ENCODE peak calls at places on chromosomes 6 and 20, in five cellular contexts. F is tibial artery; B is GM23338; Z is stimulated activated CD4-positive, alpha-beta T cell treated with anti-CD3 and anti-CD28 coated beads, Interleukin-1b, Interleukin-23, amount 100 ng/mL, for 4 hours; K is HT1080. Y is an unnamed sample.
A peak's percentile ranks its signal among the peaks of the same experiment; 100 is the strongest.

GRCh38 chr6:152993431-152993830 is 9.1 kb downstream of the MTRF1L start:
- DNase-seq in K (no peak), F (no peak), Z (no peak), B (peak; percentile 54), Y (no peak)

GRCh38 chr6:5619249-5619648 is 357.9 kb downstream of the FARS2 start:
- DNase-seq in Z (no peak), F (no peak), B (no peak), K (no peak), Y (no peak)

GRCh38 chr6:42901538-42901957 is 14.3 kb upstream of the PTCRA start:
- DNase-seq in Z (peak; percentile 35), K (peak; percentile 71), F (peak; percentile 69), B (peak; percentile 94), Y (peak; percentile 80)

GRCh38 chr6:169723991-169724553 is at the start of gene PHF10:
- DNase-seq in Z (peak; percentile 44), F (peak; percentile 21), B (peak; percentile 61), K (no peak), Y (no peak)

GRCh38 chr20:9442858-9443257 is 71.5 kb upstream of the LAMP5 start:
- DNase-seq in B (no peak), Z (no peak), F (no peak), K (no peak), Y (peak; percentile 25)

GRCh38 chr6:136923116-136923953 is 1.2 kb downstream of the SLC35D3 start:
- DNase-seq in B (peak; percentile 76), F (no peak), Z (no peak), K (no peak), Y (no peak)

GRCh38 chr20:45970646-45971424 is 1.2 kb downstream of the ZNF335 start:
- DNase-seq in Z (no peak), F (no peak), K (no peak), B (no peak), Y (peak; percentile 27)

GRCh38 chr20:12414446-12415274 is 497.0 kb downstream of the BTBD3 start:
- DNase-seq in F (no peak), K (peak; percentile 54), Z (no peak), B (no peak), Y (peak; percentile 50)

GRCh38 chr6:37459981-37460800 is 27.2 kb downstream of the CMTR1 start:
- DNase-seq in F (no peak), K (no peak), B (no peak), Z (no peak), Y (peak; percentile 95)

GRCh38 chr6:64591682-64592081 is 956.1 kb downstream of the PHF3 start:
- DNase-seq in B (no peak), F (no peak), Z (no peak), K (no peak), Y (no peak)

GRCh38 chr6:6315660-6316059 is 4.8 kb downstream of the F13A1 start:
- DNase-seq in F (no peak), K (no peak), B (peak; percentile 79), Z (peak; percentile 6), Y (peak; percentile 60)

GRCh38 chr6:148915889-148916288 is 169.1 kb downstream of the UST start:
- DNase-seq in K (no peak), F (no peak), Z (no peak), B (no peak), Y (no peak)

GRCh38 chr20:48126227-48126740 is 341.0 kb upstream of the SULF2 start:
- DNase-seq in F (no peak), B (no peak), K (no peak), Z (no peak), Y (no peak)

GRCh38 chr20:58219342-58219700 is 9.1 kb downstream of the ANKRD60 start:
- DNase-seq in F (no peak), K (peak; percentile 82), Z (no peak), B (no peak), Y (no peak)

GRCh38 chr6:152401978-152402377 is 235.2 kb downstream of the SYNE1 start:
- DNase-seq in B (no peak), K (peak; percentile 88), Z (no peak), F (no peak), Y (no peak)

GRCh38 chr6:40678941-40679340 is 91.8 kb upstream of the LRFN2 start:
- DNase-seq in Z (no peak), B (no peak), F (no peak), K (no peak), Y (no peak)

GRCh38 chr6:18055714-18056382 is 66.6 kb downstream of the NHLRC1 start:
- DNase-seq in K (no peak), F (no peak), Z (no peak), B (no peak), Y (no peak)

GRCh38 chr20:23048283-23049200 is 930 bp downstream of the THBD start:
- DNase-seq in B (peak; percentile 84), Z (no peak), K (no peak), F (peak; percentile 48), Y (peak; percentile 16)

GRCh38 chr6:4378319-4378996 is 243.1 kb upstream of the ECI2 start:
- DNase-seq in Z (no peak), F (no peak), B (no peak), K (no peak), Y (no peak)

GRCh38 chr6:41466437-41466990 is 79.7 kb upstream of the FOXP4 start:
- DNase-seq in Z (no peak), K (no peak), F (no peak), B (no peak), Y (no peak)

GRCh38 chr6:72621243-72622093 is at the start of gene KCNQ5:
- DNase-seq in F (no peak), Z (peak; percentile 23), B (peak; percentile 74), K (no peak), Y (no peak)

GRCh38 chr6:45483021-45483420 is 105.3 kb upstream of the SUPT3H start:
- DNase-seq in Z (no peak), K (peak; percentile 71), F (peak; percentile 40), B (no peak), Y (no peak)

GRCh38 chr6:119132211-119133004 is 53.9 kb upstream of the FAM184A start:
- DNase-seq in K (no peak), B (no peak), F (no peak), Z (no peak), Y (peak; percentile 21)

GRCh38 chr20:48679603-48680002 is 148.2 kb downstream of the PREX1 start:
- DNase-seq in B (peak; percentile 82), F (no peak), K (no peak), Z (no peak), Y (no peak)